ENCODE peak calls at places on chromosomes 13 and 19, in nine cellular contexts. One of them, this sample, is unnamed.

GRCh38 chr19:35938282-35939224 is 2.4 kb downstream of the LRFN3 start:
- DNase-seq in posterior vena cava: no peak
- DNase-seq in stimulated activated naive CD8-positive, alpha-beta T cell treated with anti-CD3 and anti-CD28 coated beads, Interleukin-15, Interleukin-2, amounts not matched to agents 100 U/mL and 50 U/mL, for 24 hours: no peak
- DNase-seq in AG04450: no peak
- DNase-seq in DMS153: no peak
- DNase-seq in stimulated activated CD8-positive, alpha-beta memory T cell treated with anti-CD3 and anti-CD28 coated beads, Interleukin-4, amount 100 ng/mL, for 1 hour: no peak
- DNase-seq in breast epithelium: no peak
- DNase-seq in stimulated activated CD4-positive, alpha-beta T cell treated with anti-CD3 and anti-CD28 coated beads, Interleukin-1b, Interleukin-23, amount 100 ng/mL, for 24 hours: no peak
- DNase-seq in RPMI8226: no peak
- DNase-seq in this sample: no peak

GRCh38 chr19:7562646-7563393 is 27.3 kb downstream of the PNPLA6 start:
- DNase-seq in stimulated activated CD4-positive, alpha-beta T cell treated with anti-CD3 and anti-CD28 coated beads, Interleukin-1b, Interleukin-23, amount 100 ng/mL, for 24 hours: no peak
- DNase-seq in stimulated activated naive CD8-positive, alpha-beta T cell treated with anti-CD3 and anti-CD28 coated beads, Interleukin-15, Interleukin-2, amounts not matched to agents 100 U/mL and 50 U/mL, for 24 hours: no peak
- DNase-seq in breast epithelium: no peak
- DNase-seq in AG04450: no peak
- DNase-seq in RPMI8226: peak; percentile 40
- DNase-seq in posterior vena cava: no peak
- DNase-seq in DMS153: no peak
- DNase-seq in stimulated activated CD8-positive, alpha-beta memory T cell treated with anti-CD3 and anti-CD28 coated beads, Interleukin-4, amount 100 ng/mL, for 1 hour: no peak
- DNase-seq in this sample: no peak

GRCh38 chr19:16078759-16079707 is 2.7 kb downstream of the TPM4 start:
- DNase-seq in stimulated activated CD4-positive, alpha-beta T cell treated with anti-CD3 and anti-CD28 coated beads, Interleukin-1b, Interleukin-23, amount 100 ng/mL, for 24 hours: no peak
- DNase-seq in AG04450: peak; percentile 95
- DNase-seq in posterior vena cava: no peak
- DNase-seq in DMS153: peak; percentile 50
- DNase-seq in stimulated activated CD8-positive, alpha-beta memory T cell treated with anti-CD3 and anti-CD28 coated beads, Interleukin-4, amount 100 ng/mL, for 1 hour: peak; percentile 50
- DNase-seq in RPMI8226: peak; percentile 90
- DNase-seq in breast epithelium: peak; percentile 91
- DNase-seq in stimulated activated naive CD8-positive, alpha-beta T cell treated with anti-CD3 and anti-CD28 coated beads, Interleukin-15, Interleukin-2, amounts not matched to agents 100 U/mL and 50 U/mL, for 24 hours: peak; percentile 59
- DNase-seq in this sample: peak; percentile 87

GRCh38 chr13:32938907-32939306 is 77.3 kb upstream of the KL start:
- DNase-seq in posterior vena cava: no peak
- DNase-seq in AG04450: no peak
- DNase-seq in stimulated activated naive CD8-positive, alpha-beta T cell treated with anti-CD3 and anti-CD28 coated beads, Interleukin-15, Interleukin-2, amounts not matched to agents 100 U/mL and 50 U/mL, for 24 hours: no peak
- DNase-seq in breast epithelium: no peak
- DNase-seq in stimulated activated CD8-positive, alpha-beta memory T cell treated with anti-CD3 and anti-CD28 coated beads, Interleukin-4, amount 100 ng/mL, for 1 hour: no peak
- DNase-seq in DMS153: no peak
- DNase-seq in RPMI8226: no peak
- DNase-seq in stimulated activated CD4-positive, alpha-beta T cell treated with anti-CD3 and anti-CD28 coated beads, Interleukin-1b, Interleukin-23, amount 100 ng/mL, for 24 hours: no peak
- DNase-seq in this sample: no peak

GRCh38 chr19:35643255-35644205 is 2.0 kb downstream of the ETV2 start:
- DNase-seq in stimulated activated CD8-positive, alpha-beta memory T cell treated with anti-CD3 and anti-CD28 coated beads, Interleukin-4, amount 100 ng/mL, for 1 hour: peak; percentile 66
- DNase-seq in posterior vena cava: peak; percentile 93
- DNase-seq in breast epithelium: peak; percentile 73
- DNase-seq in stimulated activated CD4-positive, alpha-beta T cell treated with anti-CD3 and anti-CD28 coated beads, Interleukin-1b, Interleukin-23, amount 100 ng/mL, for 24 hours: peak; percentile 78
- DNase-seq in RPMI8226: peak; percentile 87
- DNase-seq in stimulated activated naive CD8-positive, alpha-beta T cell treated with anti-CD3 and anti-CD28 coated beads, Interleukin-15, Interleukin-2, amounts not matched to agents 100 U/mL and 50 U/mL, for 24 hours: peak; percentile 84
- DNase-seq in DMS153: peak; percentile 72
- DNase-seq in AG04450: peak; percentile 37
- DNase-seq in this sample: peak; percentile 91

GRCh38 chr19:45451181-45451849 is 16.5 kb upstream of the FOSB start:
- DNase-seq in breast epithelium: peak; percentile 71
- DNase-seq in DMS153: no peak
- DNase-seq in stimulated activated CD4-positive, alpha-beta T cell treated with anti-CD3 and anti-CD28 coated beads, Interleukin-1b, Interleukin-23, amount 100 ng/mL, for 24 hours: no peak
- DNase-seq in stimulated activated naive CD8-positive, alpha-beta T cell treated with anti-CD3 and anti-CD28 coated beads, Interleukin-15, Interleukin-2, amounts not matched to agents 100 U/mL and 50 U/mL, for 24 hours: peak; percentile 52
- DNase-seq in posterior vena cava: peak; percentile 83
- DNase-seq in AG04450: no peak
- DNase-seq in stimulated activated CD8-positive, alpha-beta memory T cell treated with anti-CD3 and anti-CD28 coated beads, Interleukin-4, amount 100 ng/mL, for 1 hour: no peak
- DNase-seq in RPMI8226: peak; percentile 68
- DNase-seq in this sample: no peak

GRCh38 chr13:32150239-32150638 is 118.7 kb downstream of the FRY start:
- DNase-seq in AG04450: no peak
- DNase-seq in stimulated activated CD4-positive, alpha-beta T cell treated with anti-CD3 and anti-CD28 coated beads, Interleukin-1b, Interleukin-23, amount 100 ng/mL, for 24 hours: no peak
- DNase-seq in stimulated activated naive CD8-positive, alpha-beta T cell treated with anti-CD3 and anti-CD28 coated beads, Interleukin-15, Interleukin-2, amounts not matched to agents 100 U/mL and 50 U/mL, for 24 hours: no peak
- DNase-seq in breast epithelium: no peak
- DNase-seq in stimulated activated CD8-positive, alpha-beta memory T cell treated with anti-CD3 and anti-CD28 coated beads, Interleukin-4, amount 100 ng/mL, for 1 hour: no peak
- DNase-seq in DMS153: no peak
- DNase-seq in posterior vena cava: no peak
- DNase-seq in RPMI8226: no peak
- DNase-seq in this sample: no peak

GRCh38 chr19:28656644-28657043 is 556.3 kb downstream of the UQCRFS1 start:
- DNase-seq in posterior vena cava: no peak
- DNase-seq in stimulated activated CD8-positive, alpha-beta memory T cell treated with anti-CD3 and anti-CD28 coated beads, Interleukin-4, amount 100 ng/mL, for 1 hour: no peak
- DNase-seq in breast epithelium: no peak
- DNase-seq in DMS153: no peak
- DNase-seq in stimulated activated naive CD8-positive, alpha-beta T cell treated with anti-CD3 and anti-CD28 coated beads, Interleukin-15, Interleukin-2, amounts not matched to agents 100 U/mL and 50 U/mL, for 24 hours: no peak
- DNase-seq in AG04450: no peak
- DNase-seq in stimulated activated CD4-positive, alpha-beta T cell treated with anti-CD3 and anti-CD28 coated beads, Interleukin-1b, Interleukin-23, amount 100 ng/mL, for 24 hours: no peak
- DNase-seq in RPMI8226: no peak
- DNase-seq in this sample: no peak

GRCh38 chr13:50174630-50175029 is 159.4 kb downstream of the KCNRG start:
- DNase-seq in stimulated activated CD4-positive, alpha-beta T cell treated with anti-CD3 and anti-CD28 coated beads, Interleukin-1b, Interleukin-23, amount 100 ng/mL, for 24 hours: no peak
- DNase-seq in AG04450: no peak
- DNase-seq in stimulated activated naive CD8-positive, alpha-beta T cell treated with anti-CD3 and anti-CD28 coated beads, Interleukin-15, Interleukin-2, amounts not matched to agents 100 U/mL and 50 U/mL, for 24 hours: no peak
- DNase-seq in RPMI8226: no peak
- DNase-seq in posterior vena cava: no peak
- DNase-seq in DMS153: no peak
- DNase-seq in breast epithelium: no peak
- DNase-seq in stimulated activated CD8-positive, alpha-beta memory T cell treated with anti-CD3 and anti-CD28 coated beads, Interleukin-4, amount 100 ng/mL, for 1 hour: no peak
- DNase-seq in this sample: no peak

GRCh38 chr13:20126460-20127262 is 34.2 kb downstream of the GJA3 start:
- DNase-seq in stimulated activated CD8-positive, alpha-beta memory T cell treated with anti-CD3 and anti-CD28 coated beads, Interleukin-4, amount 100 ng/mL, for 1 hour: no peak
- DNase-seq in DMS153: no peak
- DNase-seq in posterior vena cava: peak; percentile 75
- DNase-seq in breast epithelium: no peak
- DNase-seq in RPMI8226: no peak
- DNase-seq in stimulated activated CD4-positive, alpha-beta T cell treated with anti-CD3 and anti-CD28 coated beads, Interleukin-1b, Interleukin-23, amount 100 ng/mL, for 24 hours: no peak
- DNase-seq in AG04450: no peak
- DNase-seq in stimulated activated naive CD8-positive, alpha-beta T cell treated with anti-CD3 and anti-CD28 coated beads, Interleukin-15, Interleukin-2, amounts not matched to agents 100 U/mL and 50 U/mL, for 24 hours: no peak
- DNase-seq in this sample: peak; percentile 58

GRCh38 chr13:99442273-99442895 is 58.9 kb upstream of the TM9SF2 start:
- DNase-seq in RPMI8226: peak; percentile 54
- DNase-seq in stimulated activated CD8-positive, alpha-beta memory T cell treated with anti-CD3 and anti-CD28 coated beads, Interleukin-4, amount 100 ng/mL, for 1 hour: peak; percentile 29
- DNase-seq in DMS153: no peak
- DNase-seq in stimulated activated naive CD8-positive, alpha-beta T cell treated with anti-CD3 and anti-CD28 coated beads, Interleukin-15, Interleukin-2, amounts not matched to agents 100 U/mL and 50 U/mL, for 24 hours: peak; percentile 56
- DNase-seq in breast epithelium: no peak
- DNase-seq in stimulated activated CD4-positive, alpha-beta T cell treated with anti-CD3 and anti-CD28 coated beads, Interleukin-1b, Interleukin-23, amount 100 ng/mL, for 24 hours: no peak
- DNase-seq in AG04450: no peak
- DNase-seq in posterior vena cava: no peak
- DNase-seq in this sample: no peak

GRCh38 chr19:43934055-43934984 is 762 bp downstream of the ZNF45 start:
- DNase-seq in stimulated activated CD8-positive, alpha-beta memory T cell treated with anti-CD3 and anti-CD28 coated beads, Interleukin-4, amount 100 ng/mL, for 1 hour: no peak
- DNase-seq in stimulated activated naive CD8-positive, alpha-beta T cell treated with anti-CD3 and anti-CD28 coated beads, Interleukin-15, Interleukin-2, amounts not matched to agents 100 U/mL and 50 U/mL, for 24 hours: no peak
- DNase-seq in AG04450: no peak
- DNase-seq in stimulated activated CD4-positive, alpha-beta T cell treated with anti-CD3 and anti-CD28 coated beads, Interleukin-1b, Interleukin-23, amount 100 ng/mL, for 24 hours: no peak
- DNase-seq in breast epithelium: no peak
- DNase-seq in RPMI8226: no peak
- DNase-seq in posterior vena cava: no peak
- DNase-seq in DMS153: no peak
- DNase-seq in this sample: no peak

GRCh38 chr13:44854264-44855060 is 134.8 kb downstream of the NUFIP1 start:
- DNase-seq in stimulated activated naive CD8-positive, alpha-beta T cell treated with anti-CD3 and anti-CD28 coated beads, Interleukin-15, Interleukin-2, amounts not matched to agents 100 U/mL and 50 U/mL, for 24 hours: no peak
- DNase-seq in stimulated activated CD4-positive, alpha-beta T cell treated with anti-CD3 and anti-CD28 coated beads, Interleukin-1b, Interleukin-23, amount 100 ng/mL, for 24 hours: no peak
- DNase-seq in stimulated activated CD8-positive, alpha-beta memory T cell treated with anti-CD3 and anti-CD28 coated beads, Interleukin-4, amount 100 ng/mL, for 1 hour: no peak
- DNase-seq in posterior vena cava: no peak
- DNase-seq in AG04450: no peak
- DNase-seq in breast epithelium: no peak
- DNase-seq in DMS153: peak; percentile 95
- DNase-seq in RPMI8226: no peak
- DNase-seq in this sample: no peak

GRCh38 chr19:53333071-53333465 is 481 bp upstream of the ZNF845 start:
- DNase-seq in stimulated activated CD4-positive, alpha-beta T cell treated with anti-CD3 and anti-CD28 coated beads, Interleukin-1b, Interleukin-23, amount 100 ng/mL, for 24 hours: no peak
- DNase-seq in posterior vena cava: peak; percentile 80
- DNase-seq in RPMI8226: peak; percentile 39
- DNase-seq in DMS153: peak; percentile 63
- DNase-seq in AG04450: peak; percentile 4
- DNase-seq in breast epithelium: peak; percentile 34
- DNase-seq in stimulated activated CD8-positive, alpha-beta memory T cell treated with anti-CD3 and anti-CD28 coated beads, Interleukin-4, amount 100 ng/mL, for 1 hour: no peak
- DNase-seq in stimulated activated naive CD8-positive, alpha-beta T cell treated with anti-CD3 and anti-CD28 coated beads, Interleukin-15, Interleukin-2, amounts not matched to agents 100 U/mL and 50 U/mL, for 24 hours: peak; percentile 34
- DNase-seq in this sample: peak; percentile 81

GRCh38 chr19:36081385-36081784 is 26.7 kb downstream of the WDR62 start:
- DNase-seq in DMS153: no peak
- DNase-seq in posterior vena cava: no peak
- DNase-seq in breast epithelium: peak; percentile 35
- DNase-seq in stimulated activated naive CD8-positive, alpha-beta T cell treated with anti-CD3 and anti-CD28 coated beads, Interleukin-15, Interleukin-2, amounts not matched to agents 100 U/mL and 50 U/mL, for 24 hours: no peak
- DNase-seq in stimulated activated CD8-positive, alpha-beta memory T cell treated with anti-CD3 and anti-CD28 coated beads, Interleukin-4, amount 100 ng/mL, for 1 hour: no peak
- DNase-seq in RPMI8226: no peak
- DNase-seq in AG04450: no peak
- DNase-seq in stimulated activated CD4-positive, alpha-beta T cell treated with anti-CD3 and anti-CD28 coated beads, Interleukin-1b, Interleukin-23, amount 100 ng/mL, for 24 hours: no peak
- DNase-seq in this sample: no peak

GRCh38 chr19:3537101-3537437 is 1.9 kb upstream of the TEKTIP1 start:
- DNase-seq in posterior vena cava: no peak
- DNase-seq in stimulated activated CD8-positive, alpha-beta memory T cell treated with anti-CD3 and anti-CD28 coated beads, Interleukin-4, amount 100 ng/mL, for 1 hour: no peak
- DNase-seq in AG04450: no peak
- DNase-seq in DMS153: no peak
- DNase-seq in stimulated activated CD4-positive, alpha-beta T cell treated with anti-CD3 and anti-CD28 coated beads, Interleukin-1b, Interleukin-23, amount 100 ng/mL, for 24 hours: no peak
- DNase-seq in RPMI8226: no peak
- DNase-seq in breast epithelium: no peak
- DNase-seq in stimulated activated naive CD8-positive, alpha-beta T cell treated with anti-CD3 and anti-CD28 coated beads, Interleukin-15, Interleukin-2, amounts not matched to agents 100 U/mL and 50 U/mL, for 24 hours: no peak
- DNase-seq in this sample: no peak

GRCh38 chr19:10718205-10719196 is 622 bp downstream of the DNM2 start:
- DNase-seq in breast epithelium: no peak
- DNase-seq in stimulated activated CD4-positive, alpha-beta T cell treated with anti-CD3 and anti-CD28 coated beads, Interleukin-1b, Interleukin-23, amount 100 ng/mL, for 24 hours: peak; percentile 31
- DNase-seq in stimulated activated naive CD8-positive, alpha-beta T cell treated with anti-CD3 and anti-CD28 coated beads, Interleukin-15, Interleukin-2, amounts not matched to agents 100 U/mL and 50 U/mL, for 24 hours: peak; percentile 70
- DNase-seq in stimulated activated CD8-positive, alpha-beta memory T cell treated with anti-CD3 and anti-CD28 coated beads, Interleukin-4, amount 100 ng/mL, for 1 hour: no peak
- DNase-seq in AG04450: no peak
- DNase-seq in RPMI8226: peak; percentile 56
- DNase-seq in posterior vena cava: peak; percentile 90
- DNase-seq in DMS153: no peak
- DNase-seq in this sample: peak; percentile 82

GRCh38 chr19:53696951-53697350 is 65.2 kb downstream of the DPRX start:
- DNase-seq in RPMI8226: no peak
- DNase-seq in stimulated activated naive CD8-positive, alpha-beta T cell treated with anti-CD3 and anti-CD28 coated beads, Interleukin-15, Interleukin-2, amounts not matched to agents 100 U/mL and 50 U/mL, for 24 hours: no peak
- DNase-seq in stimulated activated CD8-positive, alpha-beta memory T cell treated with anti-CD3 and anti-CD28 coated beads, Interleukin-4, amount 100 ng/mL, for 1 hour: no peak
- DNase-seq in breast epithelium: no peak
- DNase-seq in AG04450: no peak
- DNase-seq in DMS153: no peak
- DNase-seq in posterior vena cava: no peak
- DNase-seq in stimulated activated CD4-positive, alpha-beta T cell treated with anti-CD3 and anti-CD28 coated beads, Interleukin-1b, Interleukin-23, amount 100 ng/mL, for 24 hours: no peak
- DNase-seq in this sample: no peak

GRCh38 chr13:22770891-22771290 is 409.9 kb upstream of the SGCG start:
- DNase-seq in stimulated activated CD8-positive, alpha-beta memory T cell treated with anti-CD3 and anti-CD28 coated beads, Interleukin-4, amount 100 ng/mL, for 1 hour: no peak
- DNase-seq in RPMI8226: no peak
- DNase-seq in DMS153: no peak
- DNase-seq in breast epithelium: no peak
- DNase-seq in posterior vena cava: no peak
- DNase-seq in stimulated activated naive CD8-positive, alpha-beta T cell treated with anti-CD3 and anti-CD28 coated beads, Interleukin-15, Interleukin-2, amounts not matched to agents 100 U/mL and 50 U/mL, for 24 hours: no peak
- DNase-seq in AG04450: no peak
- DNase-seq in stimulated activated CD4-positive, alpha-beta T cell treated with anti-CD3 and anti-CD28 coated beads, Interleukin-1b, Interleukin-23, amount 100 ng/mL, for 24 hours: no peak
- DNase-seq in this sample: no peak

GRCh38 chr13:70985371-70985770 is 877.1 kb upstream of the KLHL1 start:
- DNase-seq in posterior vena cava: no peak
- DNase-seq in AG04450: no peak
- DNase-seq in RPMI8226: no peak
- DNase-seq in stimulated activated CD4-positive, alpha-beta T cell treated with anti-CD3 and anti-CD28 coated beads, Interleukin-1b, Interleukin-23, amount 100 ng/mL, for 24 hours: no peak
- DNase-seq in DMS153: no peak
- DNase-seq in breast epithelium: no peak
- DNase-seq in stimulated activated CD8-positive, alpha-beta memory T cell treated with anti-CD3 and anti-CD28 coated beads, Interleukin-4, amount 100 ng/mL, for 1 hour: no peak
- DNase-seq in stimulated activated naive CD8-positive, alpha-beta T cell treated with anti-CD3 and anti-CD28 coated beads, Interleukin-15, Interleukin-2, amounts not matched to agents 100 U/mL and 50 U/mL, for 24 hours: no peak
- DNase-seq in this sample: no peak

GRCh38 chr19:3054265-3054971 is 7.9 kb downstream of the TLE5 start:
- DNase-seq in AG04450: no peak
- DNase-seq in stimulated activated naive CD8-positive, alpha-beta T cell treated with anti-CD3 and anti-CD28 coated beads, Interleukin-15, Interleukin-2, amounts not matched to agents 100 U/mL and 50 U/mL, for 24 hours: no peak
- DNase-seq in RPMI8226: no peak
- DNase-seq in posterior vena cava: no peak
- DNase-seq in breast epithelium: no peak
- DNase-seq in stimulated activated CD8-positive, alpha-beta memory T cell treated with anti-CD3 and anti-CD28 coated beads, Interleukin-4, amount 100 ng/mL, for 1 hour: no peak
- DNase-seq in stimulated activated CD4-positive, alpha-beta T cell treated with anti-CD3 and anti-CD28 coated beads, Interleukin-1b, Interleukin-23, amount 100 ng/mL, for 24 hours: no peak
- DNase-seq in DMS153: no peak
- DNase-seq in this sample: no peak

GRCh38 chr19:28009696-28010095 is 1203.3 kb downstream of the UQCRFS1 start:
- DNase-seq in breast epithelium: no peak
- DNase-seq in DMS153: no peak
- DNase-seq in stimulated activated naive CD8-positive, alpha-beta T cell treated with anti-CD3 and anti-CD28 coated beads, Interleukin-15, Interleukin-2, amounts not matched to agents 100 U/mL and 50 U/mL, for 24 hours: no peak
- DNase-seq in stimulated activated CD8-positive, alpha-beta memory T cell treated with anti-CD3 and anti-CD28 coated beads, Interleukin-4, amount 100 ng/mL, for 1 hour: no peak
- DNase-seq in stimulated activated CD4-positive, alpha-beta T cell treated with anti-CD3 and anti-CD28 coated beads, Interleukin-1b, Interleukin-23, amount 100 ng/mL, for 24 hours: no peak
- DNase-seq in AG04450: no peak
- DNase-seq in posterior vena cava: no peak
- DNase-seq in RPMI8226: no peak
- DNase-seq in this sample: no peak

GRCh38 chr13:21124853-21125252 is 51.5 kb downstream of the SKA3 start:
- DNase-seq in AG04450: no peak
- DNase-seq in DMS153: peak; percentile 81
- DNase-seq in posterior vena cava: no peak
- DNase-seq in stimulated activated CD4-positive, alpha-beta T cell treated with anti-CD3 and anti-CD28 coated beads, Interleukin-1b, Interleukin-23, amount 100 ng/mL, for 24 hours: no peak
- DNase-seq in stimulated activated naive CD8-positive, alpha-beta T cell treated with anti-CD3 and anti-CD28 coated beads, Interleukin-15, Interleukin-2, amounts not matched to agents 100 U/mL and 50 U/mL, for 24 hours: no peak
- DNase-seq in RPMI8226: peak; percentile 73
- DNase-seq in breast epithelium: no peak
- DNase-seq in stimulated activated CD8-positive, alpha-beta memory T cell treated with anti-CD3 and anti-CD28 coated beads, Interleukin-4, amount 100 ng/mL, for 1 hour: no peak
- DNase-seq in this sample: peak; percentile 47

GRCh38 chr19:15640294-15640903 is at the start of gene CYP4F3:
- DNase-seq in stimulated activated CD4-positive, alpha-beta T cell treated with anti-CD3 and anti-CD28 coated beads, Interleukin-1b, Interleukin-23, amount 100 ng/mL, for 24 hours: no peak
- DNase-seq in breast epithelium: peak; percentile 41
- DNase-seq in RPMI8226: peak; percentile 78
- DNase-seq in stimulated activated CD8-positive, alpha-beta memory T cell treated with anti-CD3 and anti-CD28 coated beads, Interleukin-4, amount 100 ng/mL, for 1 hour: no peak
- DNase-seq in stimulated activated naive CD8-positive, alpha-beta T cell treated with anti-CD3 and anti-CD28 coated beads, Interleukin-15, Interleukin-2, amounts not matched to agents 100 U/mL and 50 U/mL, for 24 hours: no peak
- DNase-seq in AG04450: no peak
- DNase-seq in posterior vena cava: no peak
- DNase-seq in DMS153: peak; percentile 96
- DNase-seq in this sample: no peak

GRCh38 chr13:99192480-99192879 is 8.2 kb upstream of the UBAC2 start:
- DNase-seq in stimulated activated CD8-positive, alpha-beta memory T cell treated with anti-CD3 and anti-CD28 coated beads, Interleukin-4, amount 100 ng/mL, for 1 hour: no peak
- DNase-seq in RPMI8226: no peak
- DNase-seq in stimulated activated naive CD8-positive, alpha-beta T cell treated with anti-CD3 and anti-CD28 coated beads, Interleukin-15, Interleukin-2, amounts not matched to agents 100 U/mL and 50 U/mL, for 24 hours: no peak
- DNase-seq in stimulated activated CD4-positive, alpha-beta T cell treated with anti-CD3 and anti-CD28 coated beads, Interleukin-1b, Interleukin-23, amount 100 ng/mL, for 24 hours: no peak
- DNase-seq in breast epithelium: no peak
- DNase-seq in DMS153: no peak
- DNase-seq in posterior vena cava: no peak
- DNase-seq in AG04450: no peak
- DNase-seq in this sample: no peak

This sample was measured in suprapubic skin.